ENCODE peak calls at places on chromosomes 6 and 20, in ten cellular contexts. One of them, this sample, is unnamed.

GRCh38 chr20:17635846-17636245 is 46.2 kb downstream of the RRBP1 start:
- DNase-seq in CD8-positive, alpha-beta T cell: no peak
- DNase-seq in HCT116: no peak
- DNase-seq in astrocyte: no peak
- DNase-seq in IMR-90: peak; percentile 25
- DNase-seq in RWPE2: no peak
- DNase-seq in body of pancreas: no peak
- DNase-seq in aorta: no peak
- DNase-seq in fibroblast of lung: peak; percentile 49
- DNase-seq in CD8-positive, alpha-beta memory T cell: no peak
- DNase-seq in this sample: no peak

GRCh38 chr6:46792635-46793034 is 554 bp upstream of the MEP1A start:
- DNase-seq in CD8-positive, alpha-beta T cell: no peak
- DNase-seq in HCT116: no peak
- DNase-seq in astrocyte: no peak
- DNase-seq in IMR-90: no peak
- DNase-seq in RWPE2: no peak
- DNase-seq in body of pancreas: no peak
- DNase-seq in aorta: no peak
- DNase-seq in fibroblast of lung: no peak
- DNase-seq in CD8-positive, alpha-beta memory T cell: no peak
- DNase-seq in this sample: no peak

GRCh38 chr6:1949533-1949932 is 295.9 kb downstream of the GMDS start:
- DNase-seq in CD8-positive, alpha-beta T cell: no peak
- DNase-seq in HCT116: no peak
- DNase-seq in astrocyte: peak; percentile 60
- DNase-seq in IMR-90: peak; percentile 28
- DNase-seq in RWPE2: no peak
- DNase-seq in body of pancreas: no peak
- DNase-seq in aorta: no peak
- DNase-seq in fibroblast of lung: peak; percentile 68
- DNase-seq in CD8-positive, alpha-beta memory T cell: no peak
- DNase-seq in this sample: no peak

GRCh38 chr6:150894935-150895686 is 29.6 kb downstream of the MTHFD1L start:
- DNase-seq in CD8-positive, alpha-beta T cell: no peak
- DNase-seq in HCT116: no peak
- DNase-seq in astrocyte: peak; percentile 65
- DNase-seq in IMR-90: peak; percentile 62
- DNase-seq in RWPE2: no peak
- DNase-seq in body of pancreas: no peak
- DNase-seq in aorta: no peak
- DNase-seq in fibroblast of lung: peak; percentile 63
- DNase-seq in CD8-positive, alpha-beta memory T cell: no peak
- DNase-seq in this sample: no peak

GRCh38 chr20:36175475-36175995 is 21.0 kb downstream of the EPB41L1 start:
- DNase-seq in CD8-positive, alpha-beta T cell: no peak
- DNase-seq in HCT116: no peak
- DNase-seq in astrocyte: no peak
- DNase-seq in IMR-90: no peak
- DNase-seq in RWPE2: no peak
- DNase-seq in body of pancreas: no peak
- DNase-seq in aorta: peak; percentile 33
- DNase-seq in fibroblast of lung: no peak
- DNase-seq in CD8-positive, alpha-beta memory T cell: no peak
- DNase-seq in this sample: no peak

GRCh38 chr20:56359212-56360132 is 698 bp downstream of the FAM210B start:
- DNase-seq in CD8-positive, alpha-beta T cell: no peak
- DNase-seq in HCT116: no peak
- DNase-seq in astrocyte: peak; percentile 73
- DNase-seq in IMR-90: peak; percentile 73
- DNase-seq in RWPE2: peak; percentile 95
- DNase-seq in body of pancreas: peak; percentile 48
- DNase-seq in aorta: peak; percentile 80
- DNase-seq in fibroblast of lung: peak; percentile 73
- DNase-seq in CD8-positive, alpha-beta memory T cell: peak; percentile 47
- DNase-seq in this sample: peak; percentile 59

GRCh38 chr6:7131390-7131789 is 23.6 kb downstream of the RREB1 start:
- DNase-seq in CD8-positive, alpha-beta T cell: no peak
- DNase-seq in HCT116: no peak
- DNase-seq in astrocyte: no peak
- DNase-seq in IMR-90: no peak
- DNase-seq in RWPE2: no peak
- DNase-seq in body of pancreas: no peak
- DNase-seq in aorta: no peak
- DNase-seq in fibroblast of lung: no peak
- DNase-seq in CD8-positive, alpha-beta memory T cell: no peak
- DNase-seq in this sample: no peak

GRCh38 chr6:26312096-26312463 is 52.9 kb upstream of the BTN3A2 start:
- DNase-seq in CD8-positive, alpha-beta T cell: no peak
- DNase-seq in HCT116: no peak
- DNase-seq in astrocyte: no peak
- DNase-seq in IMR-90: no peak
- DNase-seq in RWPE2: no peak
- DNase-seq in body of pancreas: no peak
- DNase-seq in aorta: no peak
- DNase-seq in fibroblast of lung: no peak
- DNase-seq in CD8-positive, alpha-beta memory T cell: no peak
- DNase-seq in this sample: no peak

GRCh38 chr20:38600057-38600456 is 1.6 kb upstream of the ARHGAP40 start:
- DNase-seq in CD8-positive, alpha-beta T cell: no peak
- DNase-seq in HCT116: no peak
- DNase-seq in astrocyte: no peak
- DNase-seq in IMR-90: no peak
- DNase-seq in RWPE2: no peak
- DNase-seq in body of pancreas: no peak
- DNase-seq in aorta: no peak
- DNase-seq in fibroblast of lung: no peak
- DNase-seq in CD8-positive, alpha-beta memory T cell: no peak
- DNase-seq in this sample: no peak

GRCh38 chr20:38603286-38603685 is 1.7 kb downstream of the ARHGAP40 start:
- DNase-seq in CD8-positive, alpha-beta T cell: no peak
- DNase-seq in HCT116: no peak
- DNase-seq in astrocyte: no peak
- DNase-seq in IMR-90: no peak
- DNase-seq in RWPE2: no peak
- DNase-seq in body of pancreas: no peak
- DNase-seq in aorta: no peak
- DNase-seq in fibroblast of lung: no peak
- DNase-seq in CD8-positive, alpha-beta memory T cell: no peak
- DNase-seq in this sample: no peak

GRCh38 chr20:38601216-38602184 is at the start of gene ARHGAP40:
- DNase-seq in CD8-positive, alpha-beta T cell: peak; percentile 8
- DNase-seq in HCT116: peak; percentile 42
- DNase-seq in astrocyte: peak; percentile 29
- DNase-seq in IMR-90: no peak
- DNase-seq in RWPE2: peak; percentile 86
- DNase-seq in body of pancreas: no peak
- DNase-seq in aorta: no peak
- DNase-seq in fibroblast of lung: no peak
- DNase-seq in CD8-positive, alpha-beta memory T cell: no peak
- DNase-seq in this sample: no peak

GRCh38 chr20:38604873-38605303 is 3.3 kb downstream of the ARHGAP40 start:
- DNase-seq in CD8-positive, alpha-beta T cell: no peak
- DNase-seq in HCT116: no peak
- DNase-seq in astrocyte: peak; percentile 35
- DNase-seq in IMR-90: peak; percentile 14
- DNase-seq in RWPE2: peak; percentile 98
- DNase-seq in body of pancreas: no peak
- DNase-seq in aorta: no peak
- DNase-seq in fibroblast of lung: no peak
- DNase-seq in CD8-positive, alpha-beta memory T cell: no peak
- DNase-seq in this sample: no peak

GRCh38 chr20:38602185-38602581 is 574 bp downstream of the ARHGAP40 start:
- DNase-seq in CD8-positive, alpha-beta T cell: no peak
- DNase-seq in HCT116: no peak
- DNase-seq in astrocyte: no peak
- DNase-seq in IMR-90: no peak
- DNase-seq in RWPE2: no peak
- DNase-seq in body of pancreas: no peak
- DNase-seq in aorta: no peak
- DNase-seq in fibroblast of lung: no peak
- DNase-seq in CD8-positive, alpha-beta memory T cell: no peak
- DNase-seq in this sample: no peak
- H3K4me1 ChIP-seq in CD8-positive, alpha-beta T cell: no peaks in the 10 kb centered on the region
- H3K4me1 ChIP-seq in HCT116: peaks cover 32% of the 10 kb centered on the region
- H3K4me1 ChIP-seq in astrocyte: peaks cover 11% of the 10 kb centered on the region
- H3K4me1 ChIP-seq in IMR-90: no peaks in the 10 kb centered on the region
- H3K4me1 ChIP-seq in RWPE2: peaks cover 48% of the 10 kb centered on the region
- H3K4me1 ChIP-seq in body of pancreas: peaks cover 10% of the 10 kb centered on the region
- H3K4me1 ChIP-seq in aorta: no peaks in the 10 kb centered on the region
- H3K4me1 ChIP-seq in fibroblast of lung: no peaks in the 10 kb centered on the region
- H3K4me1 ChIP-seq in CD8-positive, alpha-beta memory T cell: no peaks in the 10 kb centered on the region
- H3K4me1 ChIP-seq in this sample: peaks cover 5% of the 10 kb centered on the region

GRCh38 chr6:144466716-144467115 is 181.6 kb downstream of the UTRN start:
- DNase-seq in CD8-positive, alpha-beta T cell: no peak
- DNase-seq in HCT116: no peak
- DNase-seq in astrocyte: no peak
- DNase-seq in IMR-90: no peak
- DNase-seq in RWPE2: no peak
- DNase-seq in body of pancreas: no peak
- DNase-seq in aorta: no peak
- DNase-seq in fibroblast of lung: no peak
- DNase-seq in CD8-positive, alpha-beta memory T cell: no peak
- DNase-seq in this sample: no peak

GRCh38 chr6:144467153-144467762 is 182.1 kb downstream of the UTRN start:
- DNase-seq in CD8-positive, alpha-beta T cell: no peak
- DNase-seq in HCT116: no peak
- DNase-seq in astrocyte: no peak
- DNase-seq in IMR-90: no peak
- DNase-seq in RWPE2: no peak
- DNase-seq in body of pancreas: no peak
- DNase-seq in aorta: no peak
- DNase-seq in fibroblast of lung: no peak
- DNase-seq in CD8-positive, alpha-beta memory T cell: no peak
- DNase-seq in this sample: no peak

GRCh38 chr6:144467921-144468320 is 182.8 kb downstream of the UTRN start:
- DNase-seq in CD8-positive, alpha-beta T cell: no peak
- DNase-seq in HCT116: no peak
- DNase-seq in astrocyte: no peak
- DNase-seq in IMR-90: no peak
- DNase-seq in RWPE2: no peak
- DNase-seq in body of pancreas: no peak
- DNase-seq in aorta: no peak
- DNase-seq in fibroblast of lung: no peak
- DNase-seq in CD8-positive, alpha-beta memory T cell: no peak
- DNase-seq in this sample: no peak

GRCh38 chr6:144469144-144469575 is 184.0 kb downstream of the UTRN start:
- DNase-seq in CD8-positive, alpha-beta T cell: no peak
- DNase-seq in HCT116: no peak
- DNase-seq in astrocyte: no peak
- DNase-seq in IMR-90: no peak
- DNase-seq in RWPE2: no peak
- DNase-seq in body of pancreas: no peak
- DNase-seq in aorta: no peak
- DNase-seq in fibroblast of lung: no peak
- DNase-seq in CD8-positive, alpha-beta memory T cell: no peak
- DNase-seq in this sample: no peak

DNA sequence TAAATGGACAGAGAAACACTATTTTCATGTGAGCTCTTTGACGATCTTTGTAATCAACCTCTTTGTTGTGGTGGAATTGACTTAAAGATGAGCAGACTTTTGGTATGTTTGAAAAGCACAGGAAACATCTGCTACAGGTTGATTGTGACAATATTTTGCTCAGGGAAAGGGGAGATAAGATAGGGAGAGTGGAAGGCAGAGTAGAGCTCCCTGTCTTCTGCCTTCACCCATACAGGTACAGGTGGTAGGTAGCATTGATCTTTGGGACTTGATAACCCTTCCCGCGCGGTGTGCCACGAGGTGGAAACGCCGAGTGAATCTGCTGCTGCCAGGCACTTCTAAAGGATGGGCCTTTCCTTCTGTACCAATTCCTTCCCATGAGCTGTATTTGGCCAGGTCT is 183.6 kb downstream of the UTRN start:
- DNase-seq in CD8-positive, alpha-beta T cell: no peak
- DNase-seq in HCT116: no peak
- DNase-seq in astrocyte: no peak
- DNase-seq in IMR-90: no peak
- DNase-seq in RWPE2: no peak
- DNase-seq in body of pancreas: no peak
- DNase-seq in aorta: no peak
- DNase-seq in fibroblast of lung: no peak
- DNase-seq in CD8-positive, alpha-beta memory T cell: no peak
- DNase-seq in this sample: no peak
- H3K27ac ChIP-seq in CD8-positive, alpha-beta T cell: no peak overlapping the region
- H3K27ac ChIP-seq in HCT116: no peak overlapping the region
- H3K27ac ChIP-seq in astrocyte: no peak overlapping the region
- H3K27ac ChIP-seq in IMR-90: no peak overlapping the region
- H3K27ac ChIP-seq in RWPE2: no peak overlapping the region
- H3K27ac ChIP-seq in body of pancreas: no peak overlapping the region
- H3K27ac ChIP-seq in aorta: no peak overlapping the region
- H3K27ac ChIP-seq in fibroblast of lung: no peak overlapping the region
- H3K27ac ChIP-seq in CD8-positive, alpha-beta memory T cell: no peak overlapping the region
- H3K27ac ChIP-seq in this sample: no peak overlapping the region

DNA sequence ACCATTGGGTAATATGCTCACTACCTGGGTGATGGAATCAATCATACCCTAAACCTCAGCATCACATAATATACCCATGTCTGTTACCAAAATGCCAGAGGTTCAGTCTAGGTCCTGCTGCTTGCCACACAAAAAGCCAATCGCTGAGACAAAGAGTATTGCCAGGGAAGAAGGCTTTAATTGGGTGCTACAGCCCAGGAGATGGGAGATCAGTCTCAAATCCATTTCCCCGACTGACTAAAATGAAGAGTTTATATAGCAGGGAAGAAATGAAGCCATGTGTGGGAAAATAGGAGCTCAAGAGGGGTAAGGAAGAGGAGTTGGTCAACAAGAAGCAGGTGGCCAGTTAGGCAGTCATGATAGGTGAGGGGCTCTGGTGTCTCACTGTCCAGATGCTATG is 149.6 kb downstream of the QRSL1 start:
- DNase-seq in CD8-positive, alpha-beta T cell: no peak
- DNase-seq in HCT116: no peak
- DNase-seq in astrocyte: no peak
- DNase-seq in IMR-90: no peak
- DNase-seq in RWPE2: no peak
- DNase-seq in body of pancreas: no peak
- DNase-seq in aorta: no peak
- DNase-seq in fibroblast of lung: no peak
- DNase-seq in CD8-positive, alpha-beta memory T cell: no peak
- DNase-seq in this sample: no peak
- H3K9me3 ChIP-seq in CD8-positive, alpha-beta T cell: no peaks in the 10 kb centered on the region
- H3K9me3 ChIP-seq in HCT116: peaks cover 5% of the 10 kb centered on the region
- H3K9me3 ChIP-seq in astrocyte: peaks cover 6% of the 10 kb centered on the region
- H3K9me3 ChIP-seq in IMR-90: no peaks in the 10 kb centered on the region
- H3K9me3 ChIP-seq in RWPE2: no peaks in the 10 kb centered on the region
- H3K9me3 ChIP-seq in body of pancreas: no peaks in the 10 kb centered on the region
- H3K9me3 ChIP-seq in aorta: no peaks in the 10 kb centered on the region
- H3K9me3 ChIP-seq in fibroblast of lung: no peaks in the 10 kb centered on the region
- H3K9me3 ChIP-seq in CD8-positive, alpha-beta memory T cell: no peaks in the 10 kb centered on the region
- H3K9me3 ChIP-seq in this sample: peaks cover 4% of the 10 kb centered on the region

DNA sequence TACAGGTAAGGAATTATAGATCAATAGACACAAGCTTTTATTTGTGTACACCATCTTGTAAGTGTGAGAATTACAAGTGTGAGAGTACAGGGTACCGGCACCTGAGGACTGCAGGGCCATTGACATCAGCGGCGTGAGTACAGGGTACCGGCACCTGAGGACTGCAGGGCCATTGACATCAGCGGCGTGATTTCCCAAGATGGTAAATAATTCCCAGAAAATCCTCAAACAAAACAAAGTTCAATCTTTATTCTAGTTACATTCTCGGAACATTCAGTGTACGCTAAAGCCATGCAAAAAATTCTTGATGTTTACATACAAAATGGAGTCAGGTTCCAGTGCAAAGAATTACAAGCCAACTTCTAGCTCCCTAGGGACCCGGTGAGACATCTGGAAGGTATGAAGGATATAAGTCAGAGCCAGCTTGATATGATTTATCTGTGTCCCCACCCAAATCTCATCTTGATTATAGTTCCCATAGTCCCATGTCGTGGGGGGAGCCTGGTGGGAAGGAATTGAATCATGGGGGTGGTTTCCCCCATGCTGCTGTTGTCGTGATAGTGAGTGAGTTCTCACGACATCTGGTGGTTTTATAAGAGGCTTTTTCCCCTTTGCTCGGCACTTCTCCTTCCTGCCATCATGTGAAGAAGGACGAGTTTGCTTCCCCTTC is 172.6 kb downstream of the TTLL2 start:
- DNase-seq in CD8-positive, alpha-beta T cell: no peak
- DNase-seq in HCT116: no peak
- DNase-seq in astrocyte: no peak
- DNase-seq in IMR-90: no peak
- DNase-seq in RWPE2: no peak
- DNase-seq in body of pancreas: no peak
- DNase-seq in aorta: peak; percentile 20
- DNase-seq in fibroblast of lung: no peak
- DNase-seq in CD8-positive, alpha-beta memory T cell: no peak
- DNase-seq in this sample: no peak
- H3K4me1 ChIP-seq in CD8-positive, alpha-beta T cell: no peaks in the 10 kb centered on the region
- H3K4me1 ChIP-seq in HCT116: no peaks in the 10 kb centered on the region
- H3K4me1 ChIP-seq in astrocyte: no peaks in the 10 kb centered on the region
- H3K4me1 ChIP-seq in IMR-90: no peaks in the 10 kb centered on the region
- H3K4me1 ChIP-seq in RWPE2: no peaks in the 10 kb centered on the region
- H3K4me1 ChIP-seq in body of pancreas: peaks cover 8% of the 10 kb centered on the region
- H3K4me1 ChIP-seq in aorta: no peaks in the 10 kb centered on the region
- H3K4me1 ChIP-seq in fibroblast of lung: no peaks in the 10 kb centered on the region
- H3K4me1 ChIP-seq in CD8-positive, alpha-beta memory T cell: no peaks in the 10 kb centered on the region
- H3K4me1 ChIP-seq in this sample: peaks cover 26% of the 10 kb centered on the region